ENCODE peak calls at places on chromosomes 4 and X, in four cellular contexts. One of them, this sample, is unnamed.

GRCh38 chr4:150569384-150569987 is 12.5 kb upstream of the MAB21L2 start:
- DNase-seq in IMR-90: peak
- DNase-seq in A549: peak
- DNase-seq in K562: no peak
- DNase-seq in this sample: no peak

GRCh38 chrX:47540754-47541538 is 20.1 kb upstream of the ARAF start:
- DNase-seq in IMR-90: peak
- DNase-seq in A549: peak
- DNase-seq in K562: peak
- DNase-seq in this sample: no peak

GRCh38 chr4:74990276-74990675 is 57.4 kb downstream of the PARM1 start:
- DNase-seq in IMR-90: no peak
- DNase-seq in A549: no peak
- DNase-seq in K562: no peak
- DNase-seq in this sample: no peak

GRCh38 chr4:10521386-10521785 is 64.2 kb upstream of the ZNF518B start:
- DNase-seq in IMR-90: no peak
- DNase-seq in A549: no peak
- DNase-seq in K562: no peak
- DNase-seq in this sample: no peak

GRCh38 chr4:114384629-114385028 is 214.0 kb upstream of the UGT8 start:
- DNase-seq in IMR-90: peak
- DNase-seq in A549: peak
- DNase-seq in K562: no peak
- DNase-seq in this sample: no peak

GRCh38 chr4:58807843-58808605 is 1697.8 kb upstream of the IGFBP7 start:
- DNase-seq in IMR-90: no peak
- DNase-seq in A549: peak
- DNase-seq in K562: no peak
- DNase-seq in this sample: no peak

GRCh38 chr4:8862800-8863758 is 8.6 kb downstream of the HMX1 start:
- DNase-seq in IMR-90: no peak
- DNase-seq in A549: no peak
- DNase-seq in K562: no peak
- DNase-seq in this sample: no peak

GRCh38 chrX:130552444-130553073 is 150.8 kb downstream of the RBMX2 start:
- DNase-seq in IMR-90: no peak
- DNase-seq in A549: no peak
- DNase-seq in K562: no peak
- DNase-seq in this sample: no peak

GRCh38 chr4:8079031-8079885 is 79.4 kb downstream of the ABLIM2 start:
- DNase-seq in IMR-90: no peak
- DNase-seq in A549: peak
- DNase-seq in K562: peak
- DNase-seq in this sample: no peak

GRCh38 chr4:168480991-168481588 is 798 bp upstream of the DDX60L start:
- DNase-seq in IMR-90: peak
- DNase-seq in A549: peak
- DNase-seq in K562: peak
- DNase-seq in this sample: peak

GRCh38 chr4:77481856-77482255 is 123.8 kb upstream of the CXCL13 start:
- DNase-seq in IMR-90: no peak
- DNase-seq in A549: no peak
- DNase-seq in K562: no peak
- DNase-seq in this sample: no peak

GRCh38 chr4:6525474-6525873 is 49.5 kb upstream of the MAN2B2 start:
- DNase-seq in IMR-90: no peak
- DNase-seq in A549: no peak
- DNase-seq in K562: no peak
- DNase-seq in this sample: no peak

GRCh38 chr4:183576701-183577100 is 71.8 kb downstream of the ING2 start:
- DNase-seq in IMR-90: peak
- DNase-seq in A549: no peak
- DNase-seq in K562: no peak
- DNase-seq in this sample: no peak

GRCh38 chr4:140049024-140049923 is 104.7 kb downstream of the MAML3 start:
- DNase-seq in IMR-90: peak
- DNase-seq in A549: peak
- DNase-seq in K562: no peak
- DNase-seq in this sample: no peak

GRCh38 chrX:267771-268261 is 13.4 kb upstream of the PLCXD1 start:
- DNase-seq in IMR-90: no peak
- DNase-seq in A549: no peak
- DNase-seq in K562: no peak
- DNase-seq in this sample: no peak

GRCh38 chr4:151865327-151865726 is 104.5 kb upstream of the GATB start:
- DNase-seq in IMR-90: no peak
- DNase-seq in A549: no peak
- DNase-seq in K562: no peak
- DNase-seq in this sample: no peak

GRCh38 chrX:17005712-17006372 is 59.4 kb downstream of the REPS2 start:
- DNase-seq in IMR-90: no peak
- DNase-seq in A549: no peak
- DNase-seq in K562: no peak
- DNase-seq in this sample: no peak

GRCh38 chrX:44433556-44433955 is 90.1 kb upstream of the EFHC2 start:
- DNase-seq in IMR-90: no peak
- DNase-seq in A549: no peak
- DNase-seq in K562: no peak
- DNase-seq in this sample: no peak

DNA sequence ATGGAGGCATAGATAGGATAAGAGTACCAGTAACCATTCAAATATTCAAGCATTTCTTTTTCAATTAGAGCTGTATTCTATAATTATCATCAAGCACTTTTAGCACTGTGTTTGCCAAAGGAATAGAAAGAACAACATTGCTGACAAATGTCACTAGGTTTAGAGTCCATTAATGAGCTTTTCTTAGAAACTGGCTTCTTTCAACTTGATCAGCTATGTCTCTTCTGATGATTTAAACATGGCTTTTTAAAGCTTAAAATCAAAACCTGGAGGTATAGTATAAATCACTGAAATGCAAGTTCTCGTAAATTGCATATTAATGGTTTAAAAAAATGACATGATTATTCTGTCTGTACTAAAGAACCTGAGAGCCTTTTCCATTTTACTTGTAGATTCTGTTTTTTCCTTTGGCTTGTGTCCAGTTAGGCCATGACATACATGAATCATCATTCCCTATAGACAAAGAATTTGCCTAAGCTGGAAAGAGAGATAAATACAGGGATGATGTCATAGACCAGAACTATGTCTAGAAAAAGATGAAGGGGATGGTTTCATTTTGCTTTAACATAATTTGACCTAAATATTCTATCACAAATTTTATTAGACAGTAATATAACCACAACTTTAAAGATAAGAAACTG is 340.1 kb upstream of the CTSO start:
- DNase-seq in IMR-90: peak
- DNase-seq in A549: peak
- DNase-seq in K562: no peak
- DNase-seq in this sample: no peak
- TF ChIP-seq ELK1 in IMR-90: no peak
- TF ChIP-seq ELK1 in A549: no peak
- TF ChIP-seq ELK1 in K562: no peak
- TF ChIP-seq ELK1 in this sample: no peak

GRCh38 chrX:149476513-149476912 is 28.6 kb downstream of the IDS start:
- DNase-seq in IMR-90: no peak
- DNase-seq in A549: no peak
- DNase-seq in K562: no peak
- DNase-seq in this sample: no peak
- TF ChIP-seq ELK1 in IMR-90: no peak
- TF ChIP-seq ELK1 in A549: no peak
- TF ChIP-seq ELK1 in K562: no peak
- TF ChIP-seq ELK1 in this sample: no peak

DNA sequence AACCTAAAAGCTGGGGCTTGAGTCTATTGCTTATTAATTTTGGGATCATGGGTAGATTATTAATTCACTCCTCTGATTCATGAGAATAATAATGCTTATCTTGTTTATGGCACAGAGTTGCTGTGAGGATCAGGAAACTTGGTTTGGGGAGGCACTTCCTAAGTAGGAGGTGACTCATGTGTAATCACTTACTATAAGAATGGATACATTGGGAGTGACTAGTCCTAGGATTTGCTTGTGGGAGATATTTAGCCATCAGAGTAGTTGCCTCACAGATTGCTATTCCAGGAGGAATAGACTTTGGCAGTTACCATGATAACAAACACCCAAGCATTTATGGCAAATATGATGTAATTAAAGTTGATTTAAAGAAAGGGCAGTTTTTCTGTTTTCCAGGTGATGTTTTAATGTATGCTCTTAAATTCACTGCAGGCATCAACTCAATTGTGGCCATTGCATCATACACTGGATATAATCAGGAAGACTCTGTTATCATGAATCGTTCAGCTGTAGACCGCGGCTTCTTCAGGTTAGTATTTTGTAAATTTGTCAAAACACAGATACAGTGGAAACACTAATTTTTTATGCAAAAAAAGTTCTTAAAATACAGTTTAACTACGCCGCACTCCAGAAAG is 41.9 kb downstream of the POLR2B start:
- DNase-seq in IMR-90: peak
- DNase-seq in A549: peak
- DNase-seq in K562: no peak
- DNase-seq in this sample: no peak
- TF ChIP-seq ELK1 in IMR-90: no peak
- TF ChIP-seq ELK1 in A549: no peak
- TF ChIP-seq ELK1 in K562: no peak
- TF ChIP-seq ELK1 in this sample: no peak

DNA sequence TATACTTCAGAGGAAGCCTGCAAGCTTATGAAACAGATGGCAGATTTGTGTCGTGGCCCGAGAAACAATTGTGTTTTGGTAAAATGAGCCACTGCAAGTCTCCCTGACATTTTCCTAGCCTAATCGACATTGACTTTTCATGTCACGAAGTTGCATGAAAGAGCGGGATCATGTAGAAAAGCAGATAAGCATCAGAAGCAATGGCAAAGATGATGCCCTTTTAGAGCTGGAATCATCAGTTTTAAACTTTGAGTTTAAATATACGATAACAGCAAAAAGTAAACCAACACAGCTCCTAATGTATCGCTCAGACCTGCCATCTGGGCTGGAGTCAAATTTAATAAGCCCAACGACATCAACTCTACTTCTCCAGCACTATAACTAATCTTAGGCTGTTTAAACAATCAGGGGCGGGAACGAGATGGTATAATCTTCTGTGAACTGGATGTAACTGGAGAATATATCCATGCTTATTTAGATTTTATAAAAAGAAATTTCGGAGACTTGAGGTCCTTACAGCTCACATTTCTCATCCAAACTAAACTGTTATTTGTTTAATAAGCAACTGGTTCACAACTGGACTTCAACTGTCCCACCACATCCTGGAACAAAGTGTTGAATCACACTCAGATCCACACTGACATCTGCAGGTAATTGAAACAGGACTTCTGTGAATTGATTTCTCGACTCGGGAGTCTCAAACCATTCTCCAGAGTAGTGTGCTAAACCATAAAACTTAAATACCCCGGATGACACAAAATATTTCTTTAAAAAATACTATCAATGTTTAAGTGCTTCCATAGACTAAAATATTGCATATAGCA is 95.1 kb upstream of the PLAC1 start:
- DNase-seq in IMR-90: peak
- DNase-seq in A549: peak
- DNase-seq in K562: no peak
- DNase-seq in this sample: no peak
- TF ChIP-seq ELK1 in IMR-90: no peak
- TF ChIP-seq ELK1 in A549: no peak
- TF ChIP-seq ELK1 in K562: no peak
- TF ChIP-seq ELK1 in this sample: no peak